ENCODE peak calls at places on chromosomes 13 and 19, in eight cellular contexts. One of them, this sample, is unnamed.

GRCh38 chr19:5154129-5154798 is 185.4 kb downstream of the KDM4B start:
- DNase-seq in fibroblast of lung: no peak
- DNase-seq in CD8-positive, alpha-beta T cell: no peak
- DNase-seq in brain microvascular endothelial cell: no peak
- DNase-seq in GM23248: peak; percentile 23
- DNase-seq in left ventricle myocardium inferior: no peak
- DNase-seq in aorta: no peak
- DNase-seq in CD4-positive, CD25-positive, alpha-beta regulatory T cell: peak; percentile 29
- DNase-seq in this sample: no peak

GRCh38 chr13:21089827-21090226 is 28.4 kb upstream of the LATS2 start:
- DNase-seq in left ventricle myocardium inferior: no peak
- DNase-seq in brain microvascular endothelial cell: no peak
- DNase-seq in CD4-positive, CD25-positive, alpha-beta regulatory T cell: no peak
- DNase-seq in aorta: no peak
- DNase-seq in GM23248: no peak
- DNase-seq in fibroblast of lung: no peak
- DNase-seq in CD8-positive, alpha-beta T cell: no peak
- DNase-seq in this sample: no peak

GRCh38 chr13:79815041-79815440 is 334.1 kb downstream of the NDFIP2 start:
- DNase-seq in fibroblast of lung: no peak
- DNase-seq in brain microvascular endothelial cell: no peak
- DNase-seq in CD4-positive, CD25-positive, alpha-beta regulatory T cell: no peak
- DNase-seq in CD8-positive, alpha-beta T cell: no peak
- DNase-seq in left ventricle myocardium inferior: no peak
- DNase-seq in aorta: no peak
- DNase-seq in GM23248: no peak
- DNase-seq in this sample: no peak

GRCh38 chr13:99124695-99125334 is 75.8 kb upstream of the UBAC2 start:
- DNase-seq in left ventricle myocardium inferior: no peak
- DNase-seq in brain microvascular endothelial cell: peak; percentile 41
- DNase-seq in fibroblast of lung: peak; percentile 79
- DNase-seq in GM23248: peak; percentile 69
- DNase-seq in CD4-positive, CD25-positive, alpha-beta regulatory T cell: peak; percentile 51
- DNase-seq in aorta: no peak
- DNase-seq in CD8-positive, alpha-beta T cell: no peak
- DNase-seq in this sample: no peak

GRCh38 chr13:106176103-106176502 is 359.4 kb downstream of the EFNB2 start:
- DNase-seq in GM23248: peak; percentile 68
- DNase-seq in CD8-positive, alpha-beta T cell: no peak
- DNase-seq in fibroblast of lung: peak; percentile 93
- DNase-seq in CD4-positive, CD25-positive, alpha-beta regulatory T cell: no peak
- DNase-seq in brain microvascular endothelial cell: no peak
- DNase-seq in left ventricle myocardium inferior: no peak
- DNase-seq in aorta: no peak
- DNase-seq in this sample: no peak

GRCh38 chr13:99909836-99910619 is 61.5 kb downstream of the ZIC5 start:
- DNase-seq in left ventricle myocardium inferior: peak; percentile 36
- DNase-seq in fibroblast of lung: no peak
- DNase-seq in CD4-positive, CD25-positive, alpha-beta regulatory T cell: no peak
- DNase-seq in CD8-positive, alpha-beta T cell: no peak
- DNase-seq in GM23248: no peak
- DNase-seq in brain microvascular endothelial cell: peak; percentile 11
- DNase-seq in aorta: no peak
- DNase-seq in this sample: no peak

GRCh38 chr13:78468546-78469060 is 134.7 kb downstream of the POU4F1 start:
- DNase-seq in left ventricle myocardium inferior: no peak
- DNase-seq in brain microvascular endothelial cell: no peak
- DNase-seq in CD4-positive, CD25-positive, alpha-beta regulatory T cell: no peak
- DNase-seq in fibroblast of lung: no peak
- DNase-seq in GM23248: no peak
- DNase-seq in aorta: no peak
- DNase-seq in CD8-positive, alpha-beta T cell: no peak
- DNase-seq in this sample: no peak

GRCh38 chr13:66723606-66724005 is 506.5 kb downstream of the PCDH9 start:
- DNase-seq in aorta: no peak
- DNase-seq in CD8-positive, alpha-beta T cell: no peak
- DNase-seq in CD4-positive, CD25-positive, alpha-beta regulatory T cell: no peak
- DNase-seq in fibroblast of lung: no peak
- DNase-seq in brain microvascular endothelial cell: no peak
- DNase-seq in GM23248: no peak
- DNase-seq in left ventricle myocardium inferior: no peak
- DNase-seq in this sample: no peak

GRCh38 chr13:59261928-59262488 is 901.7 kb downstream of the DIAPH3 start:
- DNase-seq in CD8-positive, alpha-beta T cell: no peak
- DNase-seq in GM23248: no peak
- DNase-seq in brain microvascular endothelial cell: no peak
- DNase-seq in fibroblast of lung: no peak
- DNase-seq in left ventricle myocardium inferior: no peak
- DNase-seq in aorta: no peak
- DNase-seq in CD4-positive, CD25-positive, alpha-beta regulatory T cell: no peak
- DNase-seq in this sample: no peak

GRCh38 chr13:66528903-66529576 is 701.1 kb downstream of the PCDH9 start:
- DNase-seq in CD4-positive, CD25-positive, alpha-beta regulatory T cell: no peak
- DNase-seq in left ventricle myocardium inferior: no peak
- DNase-seq in CD8-positive, alpha-beta T cell: no peak
- DNase-seq in aorta: no peak
- DNase-seq in fibroblast of lung: peak; percentile 27
- DNase-seq in brain microvascular endothelial cell: no peak
- DNase-seq in GM23248: no peak
- DNase-seq in this sample: no peak

GRCh38 chr19:42301646-42302204 is at the start of gene PRR19:
- DNase-seq in left ventricle myocardium inferior: no peak
- DNase-seq in fibroblast of lung: no peak
- DNase-seq in CD8-positive, alpha-beta T cell: no peak
- DNase-seq in CD4-positive, CD25-positive, alpha-beta regulatory T cell: peak; percentile 36
- DNase-seq in brain microvascular endothelial cell: no peak
- DNase-seq in aorta: peak; percentile 45
- DNase-seq in GM23248: peak; percentile 41
- DNase-seq in this sample: no peak

GRCh38 chr19:55368106-55368505 is 2.2 kb downstream of the IL11 start:
- DNase-seq in left ventricle myocardium inferior: no peak
- DNase-seq in aorta: peak; percentile 47
- DNase-seq in GM23248: no peak
- DNase-seq in fibroblast of lung: no peak
- DNase-seq in CD4-positive, CD25-positive, alpha-beta regulatory T cell: no peak
- DNase-seq in brain microvascular endothelial cell: no peak
- DNase-seq in CD8-positive, alpha-beta T cell: no peak
- DNase-seq in this sample: no peak

GRCh38 chr19:55368701-55369563 is 1.3 kb downstream of the IL11 start:
- DNase-seq in fibroblast of lung: peak; percentile 68
- DNase-seq in brain microvascular endothelial cell: peak; percentile 16
- DNase-seq in CD8-positive, alpha-beta T cell: no peak
- DNase-seq in CD4-positive, CD25-positive, alpha-beta regulatory T cell: peak; percentile 20
- DNase-seq in left ventricle myocardium inferior: no peak
- DNase-seq in GM23248: peak; percentile 93
- DNase-seq in aorta: peak; percentile 51
- DNase-seq in this sample: no peak

GRCh38 chr19:55370305-55370988 is at the start of gene IL11:
- DNase-seq in CD8-positive, alpha-beta T cell: no peak
- DNase-seq in brain microvascular endothelial cell: peak; percentile 32
- DNase-seq in GM23248: peak; percentile 92
- DNase-seq in aorta: no peak
- DNase-seq in CD4-positive, CD25-positive, alpha-beta regulatory T cell: no peak
- DNase-seq in fibroblast of lung: peak; percentile 73
- DNase-seq in left ventricle myocardium inferior: no peak
- DNase-seq in this sample: no peak

GRCh38 chr19:55372316-55373081 is 2.2 kb upstream of the IL11 start:
- DNase-seq in GM23248: peak; percentile 62
- DNase-seq in CD4-positive, CD25-positive, alpha-beta regulatory T cell: no peak
- DNase-seq in aorta: no peak
- DNase-seq in CD8-positive, alpha-beta T cell: no peak
- DNase-seq in brain microvascular endothelial cell: peak; percentile 23
- DNase-seq in left ventricle myocardium inferior: no peak
- DNase-seq in fibroblast of lung: peak; percentile 61
- DNase-seq in this sample: no peak

DNA sequence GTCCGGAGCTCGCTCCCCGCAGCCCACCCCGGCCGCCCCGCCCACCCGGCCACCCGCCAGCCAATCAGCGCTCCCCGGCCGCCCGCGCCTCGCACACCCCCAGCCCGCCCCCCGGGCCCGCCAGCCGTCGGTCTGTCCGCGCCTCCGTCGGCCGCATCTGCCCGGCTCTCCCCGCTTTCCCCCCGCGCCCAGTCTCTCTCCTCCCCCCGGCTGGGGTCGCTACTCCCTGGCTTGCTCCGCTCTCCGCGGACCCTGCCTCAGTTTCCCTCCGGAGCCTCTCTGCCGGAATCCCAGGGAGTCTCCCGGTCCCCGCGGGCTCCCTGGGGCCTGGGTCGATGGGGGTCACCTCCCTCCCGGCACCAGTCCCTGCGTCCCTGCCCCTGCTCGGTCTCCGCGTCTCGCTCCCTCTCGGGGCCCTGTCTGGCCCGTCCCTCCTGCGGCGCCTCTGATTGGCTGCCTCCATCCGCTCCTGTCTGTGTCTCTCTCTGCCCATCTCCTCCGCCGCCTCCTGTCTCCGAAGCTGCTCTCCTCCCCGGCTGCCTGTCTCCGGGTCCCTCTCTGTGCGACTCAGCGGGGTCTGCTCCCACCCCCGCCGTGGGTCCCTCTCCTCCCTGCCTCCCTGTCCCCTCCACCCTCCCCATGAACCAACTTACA is 485 bp downstream of the IL11 start:
- DNase-seq in left ventricle myocardium inferior: no peak
- DNase-seq in fibroblast of lung: peak; percentile 79
- DNase-seq in GM23248: peak; percentile 95
- DNase-seq in CD4-positive, CD25-positive, alpha-beta regulatory T cell: peak; percentile 40
- DNase-seq in brain microvascular endothelial cell: peak; percentile 74
- DNase-seq in CD8-positive, alpha-beta T cell: no peak
- DNase-seq in aorta: peak; percentile 47
- DNase-seq in this sample: peak; percentile 16
- H3K27ac ChIP-seq in left ventricle myocardium inferior: no peak overlapping the region
- H3K27ac ChIP-seq in fibroblast of lung: peak overlapping the region; percentile 71
- H3K27ac ChIP-seq in GM23248: peak overlapping the region; percentile 86
- H3K27ac ChIP-seq in CD4-positive, CD25-positive, alpha-beta regulatory T cell: no peak overlapping the region
- H3K27ac ChIP-seq in brain microvascular endothelial cell: peak overlapping the region; percentile 68
- H3K27ac ChIP-seq in CD8-positive, alpha-beta T cell: no peak overlapping the region
- H3K27ac ChIP-seq in aorta: no peak overlapping the region
- H3K27ac ChIP-seq in this sample: no peak overlapping the region

DNA sequence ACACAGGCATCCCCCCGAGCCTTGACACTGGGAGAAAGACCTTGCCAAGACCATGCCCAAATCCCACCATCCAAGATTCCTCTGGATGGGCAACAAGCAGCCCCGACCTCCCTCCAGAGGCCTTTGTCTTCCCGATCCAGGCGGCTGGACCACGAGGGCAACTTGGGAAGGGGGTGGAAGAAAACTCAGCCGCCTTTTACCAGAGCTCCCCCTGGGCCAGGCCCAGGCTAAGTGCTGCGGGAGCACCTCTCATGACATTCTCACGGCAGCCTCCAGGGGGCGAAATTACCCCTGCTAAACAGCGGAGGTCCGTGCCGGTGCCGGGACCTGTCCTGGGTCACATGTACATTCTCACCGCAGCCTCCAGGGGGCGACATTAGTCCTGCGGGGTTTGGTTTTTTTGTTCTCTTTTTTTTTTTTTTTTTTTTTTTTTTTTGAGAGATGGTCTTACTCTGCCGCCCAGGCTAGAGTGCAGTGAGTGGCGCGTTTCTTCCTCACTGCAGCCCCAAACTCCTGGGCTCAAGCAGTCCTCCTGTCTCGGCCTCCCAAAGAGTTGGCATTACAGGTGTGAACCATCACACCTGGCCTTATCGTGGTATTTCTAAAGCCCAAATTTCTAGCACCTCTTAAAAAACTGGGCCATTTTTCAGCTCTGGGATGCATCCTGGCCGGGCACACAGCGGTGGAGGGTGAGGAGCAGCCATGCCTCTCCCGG is 2.1 kb upstream of the RSPH6A start:
- DNase-seq in fibroblast of lung: peak; percentile 83
- DNase-seq in left ventricle myocardium inferior: peak; percentile 93
- DNase-seq in CD4-positive, CD25-positive, alpha-beta regulatory T cell: peak; percentile 94
- DNase-seq in CD8-positive, alpha-beta T cell: peak; percentile 95
- DNase-seq in GM23248: peak; percentile 95
- DNase-seq in aorta: peak; percentile 96
- DNase-seq in brain microvascular endothelial cell: peak; percentile 92
- DNase-seq in this sample: peak; percentile 97
- H3K27ac ChIP-seq in fibroblast of lung: no peak overlapping the region
- H3K27ac ChIP-seq in left ventricle myocardium inferior: no peak overlapping the region
- H3K27ac ChIP-seq in CD4-positive, CD25-positive, alpha-beta regulatory T cell: no peak overlapping the region
- H3K27ac ChIP-seq in CD8-positive, alpha-beta T cell: no peak overlapping the region
- H3K27ac ChIP-seq in GM23248: no peak overlapping the region
- H3K27ac ChIP-seq in aorta: no peak overlapping the region
- H3K27ac ChIP-seq in brain microvascular endothelial cell: no peak overlapping the region
- H3K27ac ChIP-seq in this sample: no peak overlapping the region

GRCh38 chr13:33184530-33184929 is 101.0 kb downstream of the STARD13 start:
- DNase-seq in aorta: no peak
- DNase-seq in brain microvascular endothelial cell: no peak
- DNase-seq in fibroblast of lung: no peak
- DNase-seq in GM23248: no peak
- DNase-seq in left ventricle myocardium inferior: no peak
- DNase-seq in CD8-positive, alpha-beta T cell: no peak
- DNase-seq in CD4-positive, CD25-positive, alpha-beta regulatory T cell: no peak
- DNase-seq in this sample: no peak
- H3K27ac ChIP-seq in aorta: no peak overlapping the region
- H3K27ac ChIP-seq in brain microvascular endothelial cell: peak overlapping the region; percentile 96
- H3K27ac ChIP-seq in fibroblast of lung: peak overlapping the region; percentile 1
- H3K27ac ChIP-seq in GM23248: peak overlapping the region; percentile 61
- H3K27ac ChIP-seq in left ventricle myocardium inferior: peak overlapping the region; percentile 14
- H3K27ac ChIP-seq in CD8-positive, alpha-beta T cell: no peak overlapping the region
- H3K27ac ChIP-seq in CD4-positive, CD25-positive, alpha-beta regulatory T cell: no peak overlapping the region
- H3K27ac ChIP-seq in this sample: no peak overlapping the region

GRCh38 chr13:101576452-101576851 is 124.0 kb downstream of the ITGBL1 start:
- DNase-seq in CD8-positive, alpha-beta T cell: no peak
- DNase-seq in CD4-positive, CD25-positive, alpha-beta regulatory T cell: no peak
- DNase-seq in fibroblast of lung: peak; percentile 61
- DNase-seq in left ventricle myocardium inferior: no peak
- DNase-seq in GM23248: no peak
- DNase-seq in aorta: no peak
- DNase-seq in brain microvascular endothelial cell: peak; percentile 26
- DNase-seq in this sample: no peak

GRCh38 chr13:101576977-101577376 is 124.5 kb downstream of the ITGBL1 start:
- DNase-seq in CD4-positive, CD25-positive, alpha-beta regulatory T cell: no peak
- DNase-seq in brain microvascular endothelial cell: no peak
- DNase-seq in fibroblast of lung: no peak
- DNase-seq in left ventricle myocardium inferior: no peak
- DNase-seq in aorta: no peak
- DNase-seq in GM23248: no peak
- DNase-seq in CD8-positive, alpha-beta T cell: no peak
- DNase-seq in this sample: no peak

GRCh38 chr13:101575591-101575990 is 123.1 kb downstream of the ITGBL1 start:
- DNase-seq in CD8-positive, alpha-beta T cell: no peak
- DNase-seq in left ventricle myocardium inferior: no peak
- DNase-seq in fibroblast of lung: no peak
- DNase-seq in aorta: no peak
- DNase-seq in brain microvascular endothelial cell: peak; percentile 9
- DNase-seq in CD4-positive, CD25-positive, alpha-beta regulatory T cell: no peak
- DNase-seq in GM23248: peak; percentile 56
- DNase-seq in this sample: no peak

DNA sequence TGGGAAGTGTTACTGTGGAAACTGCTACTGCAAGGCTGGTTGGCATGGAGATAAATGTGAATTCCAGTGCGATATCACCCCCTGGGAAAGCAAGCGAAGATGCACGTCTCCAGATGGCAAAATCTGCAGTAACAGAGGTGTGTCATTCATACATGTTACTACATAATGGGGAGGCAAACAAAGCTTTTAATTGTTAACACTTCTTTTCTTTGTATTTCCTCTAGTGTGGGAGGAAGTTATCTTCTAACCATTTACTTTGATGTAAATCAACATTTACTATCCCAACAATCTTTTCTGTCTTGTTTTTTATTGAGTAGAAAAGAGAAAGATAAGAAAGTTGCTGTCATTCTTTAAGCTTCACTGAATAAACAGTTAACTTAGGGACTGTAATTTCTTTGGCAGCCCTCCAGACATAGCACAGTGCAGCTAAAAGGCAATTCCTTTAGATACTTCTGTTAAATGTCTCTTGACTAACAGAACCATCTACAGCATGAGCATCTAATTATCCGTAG is 126.9 kb downstream of the ITGBL1 start:
- DNase-seq in fibroblast of lung: peak; percentile 60
- DNase-seq in left ventricle myocardium inferior: no peak
- DNase-seq in aorta: no peak
- DNase-seq in CD4-positive, CD25-positive, alpha-beta regulatory T cell: no peak
- DNase-seq in brain microvascular endothelial cell: peak; percentile 82
- DNase-seq in GM23248: peak; percentile 25
- DNase-seq in CD8-positive, alpha-beta T cell: no peak
- DNase-seq in this sample: no peak
- H3K27ac ChIP-seq in fibroblast of lung: no peak overlapping the region
- H3K27ac ChIP-seq in left ventricle myocardium inferior: no peak overlapping the region
- H3K27ac ChIP-seq in aorta: no peak overlapping the region
- H3K27ac ChIP-seq in CD4-positive, CD25-positive, alpha-beta regulatory T cell: no peak overlapping the region
- H3K27ac ChIP-seq in brain microvascular endothelial cell: peak overlapping the region; percentile 67
- H3K27ac ChIP-seq in GM23248: no peak overlapping the region
- H3K27ac ChIP-seq in CD8-positive, alpha-beta T cell: no peak overlapping the region
- H3K27ac ChIP-seq in this sample: no peak overlapping the region

This sample was measured in CD4-positive, alpha-beta T cell.